ENCODE peak calls at places on chromosomes 5 and 9, in four cellular contexts. V, W, D and M are unnamed samples.

GRCh38 chr5:1727571-1727970 is 72.1 kb downstream of the MRPL36 start:
- DNase-seq in W (no peak), D (no peak), V (no peak), M (no peak)

GRCh38 chr5:76402880-76403712 is at the start of gene IQGAP2:
- DNase-seq in W (no peak), D (peak), V (peak), M (no peak)

GRCh38 chr9:113702423-113702755 is 173.7 kb upstream of the ZNF618 start:
- DNase-seq in W (no peak), V (no peak), D (no peak), M (no peak)

GRCh38 chr5:61246768-61247307 is 84.6 kb upstream of the SMIM15 start:
- DNase-seq in D (no peak), W (no peak), V (no peak), M (no peak)

GRCh38 chr9:93679536-93680444 is 103.4 kb downstream of the PHF2 start:
- DNase-seq in V (no peak), D (no peak), W (no peak), M (no peak)

GRCh38 chr5:157100140-157100679 is 8.6 kb downstream of the HAVCR2 start:
- DNase-seq in D (peak), V (no peak), W (no peak), M (no peak)

GRCh38 chr9:14159440-14160222 is 154.3 kb downstream of the NFIB start:
- DNase-seq in W (no peak), D (peak), V (no peak), M (no peak)

GRCh38 chr5:177371120-177371537 is 13.1 kb upstream of the SLC34A1 start:
- DNase-seq in V (no peak), D (no peak), W (no peak), M (no peak)

GRCh38 chr9:134125413-134126095 is 10.3 kb upstream of the WDR5 start:
- DNase-seq in D (no peak), W (no peak), V (no peak), M (no peak)

GRCh38 chr5:97475847-97476246 is 292.8 kb upstream of the RIOK2 start:
- DNase-seq in W (no peak), D (no peak), V (no peak), M (no peak)

GRCh38 chr5:72156921-72157320 is 49.6 kb downstream of the MAP1B start:
- DNase-seq in W (peak), D (peak), V (no peak), M (peak)

GRCh38 chr9:17795708-17796107 is 216.8 kb downstream of the SH3GL2 start:
- DNase-seq in V (no peak), D (no peak), W (no peak), M (no peak)